ENCODE peak calls at places on chromosomes 1 and 21, in ten cellular contexts. T, I, N, M, O, G, Q, Z, F and K are unnamed samples.

GRCh38 chr1:223556414-223557124 is 108.9 kb downstream of the CAPN8 start:
- DNase-seq in I (no peak), Q (no peak), G (peak), O (no peak), M (peak), F (peak), N (peak), Z (peak), T (peak), K (no peak)

GRCh38 chr1:23964235-23964668 is 4.6 kb downstream of the PNRC2 start:
- DNase-seq in Z (no peak), T (no peak), G (no peak), O (no peak), M (no peak), F (no peak), N (peak), Q (no peak), I (no peak), K (no peak)

GRCh38 chr1:30138891-30139290 is 584.5 kb downstream of the MATN1 start:
- DNase-seq in G (no peak), Q (no peak), Z (no peak), I (no peak), O (no peak), M (no peak), T (no peak), F (no peak), N (no peak), K (no peak)

GRCh38 chr21:39842741-39843146 is 24.5 kb upstream of the PCP4 start:
- DNase-seq in G (no peak), I (no peak), N (no peak), T (no peak), F (no peak), Z (no peak), O (no peak), Q (no peak), M (no peak), K (no peak)

GRCh38 chr1:53262000-53262399 is 23.7 kb upstream of the MAGOH start:
- DNase-seq in M (no peak), Q (no peak), O (no peak), Z (no peak), G (no peak), N (no peak), I (no peak), T (no peak), F (no peak), K (no peak)

GRCh38 chr1:93506140-93506539 is 58.2 kb downstream of the FNBP1L start:
- DNase-seq in Z (no peak), N (no peak), M (no peak), G (no peak), O (no peak), T (no peak), F (no peak), I (no peak), Q (no peak), K (no peak)

GRCh38 chr1:38014171-38014570 is 1.6 kb downstream of the UTP11 start:
- DNase-seq in I (no peak), O (no peak), G (no peak), Z (no peak), F (no peak), T (no peak), M (no peak), Q (no peak), N (no peak), K (no peak)

GRCh38 chr1:66533804-66534745 is at the start of gene SGIP1:
- DNase-seq in O (peak), I (peak), G (no peak), F (no peak), Z (peak), Q (peak), N (peak), M (peak), T (no peak), K (no peak)

GRCh38 chr1:96472471-96472870 is 249.1 kb upstream of the PTBP2 start:
- DNase-seq in O (no peak), T (no peak), Q (no peak), G (peak), N (peak), Z (no peak), I (no peak), M (peak), F (no peak), K (no peak)